ENCODE peak calls at places on chromosome 2, in six cellular contexts. D is NK-92 treated with Interleukin-12 subunit alpha and Interleukin-12 subunit beta, amount 100 ng/mL, for 24 hours; B is ELR; W is Right ventricle myocardium superior; C is stimulated activated CD8-positive, alpha-beta memory T cell treated with anti-CD3 and anti-CD28 coated beads, Interleukin-15, amount 100 ng/mL, for 1 hour; M is activated naive CD4-positive, alpha-beta T cell treated with anti-CD3 and anti-CD28 coated beads, Interleukin-2, amount 10 ng/mL, durations not matched to agents 7 days and 5 days. T is an unnamed sample.

GRCh38 chr2:182593394-182593707 is 122.7 kb upstream of the DNAJC10 start:
- DNase-seq in M (no peak), W (no peak), D (no peak), C (no peak), B (peak), T (no peak)

GRCh38 chr2:240917684-240918257 is 11.6 kb downstream of the CROCC2 start:
- DNase-seq in M (peak), B (no peak), W (peak), C (no peak), D (no peak), T (no peak)

GRCh38 chr2:28977176-28977875 is 3.8 kb upstream of the TOGARAM2 start:
- DNase-seq in C (no peak), B (no peak), D (no peak), W (no peak), M (no peak), T (peak)

GRCh38 chr2:61117534-61117933 is 44.5 kb upstream of the C2orf74 start:
- DNase-seq in B (peak), W (no peak), M (no peak), C (no peak), D (no peak), T (no peak)

GRCh38 chr2:2797797-2798196 is 466.7 kb upstream of the MYT1L start:
- DNase-seq in M (no peak), D (no peak), B (no peak), W (no peak), C (no peak), T (no peak)

GRCh38 chr2:238116298-238117198 is 16.4 kb downstream of the ESPNL start:
- DNase-seq in C (no peak), D (no peak), W (peak), B (no peak), M (no peak), T (peak)

GRCh38 chr2:9403924-9404323 is 19.4 kb downstream of the ITGB1BP1 start:
- DNase-seq in C (no peak), D (no peak), M (no peak), W (no peak), B (peak), T (no peak)

GRCh38 chr2:109447251-109447661 is 166.5 kb downstream of the SEPTIN10 start:
- DNase-seq in W (no peak), M (no peak), C (no peak), B (peak), D (no peak), T (no peak)

GRCh38 chr2:102258386-102259074 is 52.8 kb upstream of the IL1RL1 start:
- DNase-seq in B (peak), W (no peak), D (peak), C (no peak), M (peak), T (no peak)

T was measured in chondrocyte.